ENCODE peak calls at places on chromosomes 4 and X, in five cellular contexts. V is NCI-H748 treated with DMSO at 0.1 percent for 48 hours; M is central memory CD4-positive, alpha-beta T cell; S is AG20443; K is astrocyte of the spinal cord. I is an unnamed sample.

GRCh38 chr4:15423285-15423711 is 4.5 kb upstream of the C1QTNF7 start:
- DNase-seq in V (no peak), K (no peak), M (no peak), S (no peak), I (no peak)

GRCh38 chr4:82799006-82799881 is 648 bp upstream of the SCD5 start:
- DNase-seq in S (peak), V (no peak), M (no peak), K (no peak), I (no peak)

GRCh38 chrX:149628768-149629167 is 2.8 kb downstream of the TMEM185A start:
- DNase-seq in V (no peak), K (no peak), S (no peak), M (no peak), I (no peak)

GRCh38 chr4:11805837-11806236 is 377.1 kb upstream of the HS3ST1 start:
- DNase-seq in M (no peak), K (peak), V (peak), S (no peak), I (no peak)

GRCh38 chrX:130224810-130225209 is 43.9 kb downstream of the ZNF280C start:
- DNase-seq in K (no peak), V (no peak), M (no peak), S (no peak), I (no peak)

GRCh38 chrX:129980540-129981206 is 1.8 kb upstream of the BCORL1 start:
- DNase-seq in M (no peak), S (peak), V (no peak), K (no peak), I (no peak)

GRCh38 chrX:76428243-76429130 is 977 bp downstream of the MAGEE1 start:
- DNase-seq in K (no peak), S (peak), V (no peak), M (peak), I (peak)

GRCh38 chr4:162285753-162286152 is 122.0 kb upstream of the FSTL5 start:
- DNase-seq in K (no peak), V (no peak), M (no peak), S (no peak), I (no peak)

GRCh38 chr4:151291485-151291884 is 14.5 kb downstream of the PRSS48 start:
- DNase-seq in K (no peak), M (no peak), V (no peak), S (no peak), I (no peak)

GRCh38 chrX:47590984-47591383 is 8.7 kb downstream of the TIMP1 start:
- DNase-seq in S (no peak), K (no peak), M (no peak), V (no peak), I (no peak)

GRCh38 chrX:11363069-11363594 is 69.9 kb downstream of the AMELX start:
- DNase-seq in K (no peak), V (no peak), S (no peak), M (no peak), I (no peak)

GRCh38 chr4:90198086-90198847 is 71.1 kb downstream of the CCSER1 start:
- DNase-seq in V (no peak), M (no peak), K (peak), S (no peak), I (no peak)

GRCh38 chr4:71456841-71457240 is 118.0 kb downstream of the SLC4A4 start:
- DNase-seq in M (no peak), S (peak), K (peak), V (no peak), I (no peak)

GRCh38 chrX:153689654-153690465 is 2.1 kb downstream of the SLC6A8 start:
- DNase-seq in M (no peak), K (no peak), V (no peak), S (no peak), I (no peak)

I was measured in CD4-positive, CD25-positive, alpha-beta regulatory T cell.